ENCODE peak calls at places on chromosomes 6 and 20, in ten cellular contexts. H is occipital lobe, F is RWPE1, A is cardiac septum, S is SW480, I is nucleus accumbens, U is mesothelial cell of epicardium, W is endothelial cell, E is T-cell, R is epithelial cell of esophagus. T is an unnamed sample.

GRCh38 chr6:163790296-163790840 is 375.9 kb downstream of the QKI start:
- DNase-seq in H (no peak), F (no peak), A (no peak), S (no peak), I (no peak), U (no peak), W (no peak), E (no peak), R (peak; percentile 11), T (no peak)

GRCh38 chr6:125829433-125829832 is 38.7 kb downstream of the NCOA7 start:
- DNase-seq in H (no peak), F (no peak), A (no peak), S (no peak), I (no peak), U (no peak), W (no peak), E (peak; percentile 10), R (no peak), T (no peak)

GRCh38 chr6:917296-917695 is 224.4 kb upstream of the EXOC2 start:
- DNase-seq in H (no peak), F (no peak), A (no peak), S (no peak), I (no peak), U (no peak), W (no peak), E (no peak), R (no peak), T (no peak)

GRCh38 chr6:117547688-117548621 is 54.4 kb downstream of the GOPC start:
- DNase-seq in H (peak; percentile 40), F (no peak), A (peak; percentile 88), S (no peak), I (no peak), U (no peak), W (no peak), E (peak; percentile 15), R (no peak), T (no peak)

GRCh38 chr6:36563237-36563927 is 16.1 kb upstream of the STK38 start:
- DNase-seq in H (no peak), F (no peak), A (no peak), S (no peak), I (no peak), U (no peak), W (no peak), E (no peak), R (no peak), T (peak; percentile 18)

GRCh38 chr6:43623880-43624785 is 4.9 kb downstream of the GTPBP2 start:
- DNase-seq in H (no peak), F (no peak), A (no peak), S (no peak), I (no peak), U (no peak), W (no peak), E (no peak), R (no peak), T (no peak)

GRCh38 chr6:151475653-151476523 is 17.9 kb upstream of the CCDC170 start:
- DNase-seq in H (no peak), F (no peak), A (no peak), S (peak; percentile 9), I (no peak), U (peak; percentile 51), W (peak; percentile 31), E (no peak), R (peak; percentile 48), T (peak; percentile 80)

GRCh38 chr6:7106752-7107577 is 796 bp upstream of the RREB1 start:
- DNase-seq in H (no peak), F (peak; percentile 27), A (peak; percentile 78), S (peak; percentile 64), I (no peak), U (peak; percentile 50), W (peak; percentile 10), E (peak; percentile 52), R (peak; percentile 30), T (peak; percentile 70)

GRCh38 chr6:170031096-170031471 is 259.8 kb downstream of the DLL1 start:
- DNase-seq in H (no peak), F (no peak), A (peak; percentile 49), S (no peak), I (no peak), U (no peak), W (no peak), E (no peak), R (peak; percentile 42), T (no peak)

GRCh38 chr6:84774174-84775158 is 10.1 kb upstream of the TBX18 start:
- DNase-seq in H (no peak), F (peak; percentile 71), A (peak; percentile 75), S (peak; percentile 43), I (no peak), U (peak; percentile 72), W (peak; percentile 81), E (no peak), R (peak; percentile 62), T (peak; percentile 79)

GRCh38 chr6:89357390-89357789 is 4.9 kb upstream of the UBE2J1 start:
- DNase-seq in H (no peak), F (no peak), A (no peak), S (no peak), I (no peak), U (no peak), W (no peak), E (no peak), R (no peak), T (no peak)

GRCh38 chr6:47897233-47897632 is 115.4 kb downstream of the OPN5 start:
- DNase-seq in H (no peak), F (no peak), A (no peak), S (no peak), I (no peak), U (no peak), W (no peak), E (no peak), R (peak; percentile 8), T (no peak)

GRCh38 chr6:139372326-139373153 is 1.9 kb downstream of the CITED2 start:
- DNase-seq in H (no peak), F (no peak), A (no peak), S (no peak), I (no peak), U (no peak), W (no peak), E (no peak), R (no peak), T (no peak)

GRCh38 chr20:62952373-62953166 is at the start of gene SLC17A9:
- DNase-seq in H (no peak), F (no peak), A (peak; percentile 84), S (peak; percentile 90), I (no peak), U (no peak), W (peak; percentile 41), E (no peak), R (no peak), T (peak; percentile 87)

GRCh38 chr6:88374556-88374955 is 208.4 kb upstream of the CNR1 start:
- DNase-seq in H (no peak), F (no peak), A (no peak), S (no peak), I (no peak), U (no peak), W (no peak), E (no peak), R (no peak), T (no peak)

GRCh38 chr20:1866834-1867233 is 28.4 kb upstream of the SIRPA start:
- DNase-seq in H (no peak), F (no peak), A (no peak), S (no peak), I (no peak), U (no peak), W (no peak), E (no peak), R (no peak), T (no peak)

GRCh38 chr6:31940256-31940664 is 5.6 kb upstream of the CFB start:
- DNase-seq in H (no peak), F (no peak), A (no peak), S (peak; percentile 28), I (no peak), U (no peak), W (no peak), E (no peak), R (no peak), T (peak; percentile 27)

T was measured in mesendoderm.